ENCODE peak calls at places on chromosomes 7 and 10, in five cellular contexts. L, Y, R, I and E are unnamed samples.

GRCh38 chr7:6186578-6186977 is 85.8 kb downstream of the CYTH3 start:
- DNase-seq in L (no peak), I (no peak), Y (no peak), R (no peak), E (no peak)

GRCh38 chr7:141649865-141650499 is 52.0 kb downstream of the DENND11 start:
- DNase-seq in I (no peak), R (peak; percentile 78), L (peak; percentile 88), Y (peak; percentile 71), E (peak; percentile 55)

GRCh38 chr7:46174192-46174572 is 253.1 kb upstream of the IGFBP3 start:
- DNase-seq in Y (no peak), I (no peak), R (no peak), L (no peak), E (no peak)

GRCh38 chr7:127833641-127834040 is 181.6 kb downstream of the SND1 start:
- DNase-seq in I (no peak), L (no peak), Y (no peak), R (no peak), E (no peak)

GRCh38 chr10:112986791-112987190 is 36.7 kb downstream of the TCF7L2 start:
- DNase-seq in I (no peak), L (peak; percentile 48), R (no peak), Y (no peak), E (no peak)

GRCh38 chr10:130052193-130052592 is 58.4 kb downstream of the C10orf143 start:
- DNase-seq in I (no peak), R (no peak), L (no peak), Y (no peak), E (no peak)

GRCh38 chr7:155951554-155952158 is 139.4 kb upstream of the SHH start:
- DNase-seq in I (no peak), L (peak; percentile 100), R (no peak), Y (no peak), E (no peak)

GRCh38 chr10:88979153-88979562 is 11.4 kb upstream of the FAS start:
- DNase-seq in R (no peak), I (no peak), Y (no peak), L (peak; percentile 95), E (no peak)

GRCh38 chr7:151014950-151015349 is 9.3 kb downstream of the ATG9B start:
- DNase-seq in Y (no peak), L (peak; percentile 29), R (peak; percentile 6), I (no peak), E (no peak)

GRCh38 chr10:24691113-24691512 is 32.6 kb downstream of the ARHGAP21 start:
- DNase-seq in R (no peak), Y (no peak), L (peak; percentile 51), I (no peak), E (no peak)

GRCh38 chr10:97582169-97582568 is 2.0 kb upstream of the HOGA1 start:
- DNase-seq in R (no peak), Y (no peak), L (no peak), I (no peak), E (no peak)

GRCh38 chr10:7401782-7402181 is 9.1 kb downstream of the SFMBT2 start:
- DNase-seq in I (no peak), R (no peak), L (no peak), Y (no peak), E (no peak)

GRCh38 chr10:62183442-62183841 is 85.2 kb downstream of the RTKN2 start:
- DNase-seq in Y (no peak), R (no peak), L (no peak), I (no peak), E (no peak)

GRCh38 chr10:28676968-28677888 is at the start of gene BAMBI:
- DNase-seq in Y (peak; percentile 88), R (peak; percentile 93), I (no peak), L (peak; percentile 92), E (peak; percentile 92)

GRCh38 chr10:120632047-120632446 is 175.0 kb downstream of the PLPP4 start:
- DNase-seq in I (no peak), L (no peak), Y (no peak), R (no peak), E (no peak)

GRCh38 chr7:25240340-25240739 is 12.1 kb upstream of the NPVF start:
- DNase-seq in R (no peak), L (peak; percentile 53), Y (no peak), I (no peak), E (no peak)

GRCh38 chr10:76882245-76882644 is 755.4 kb downstream of the KCNMA1 start:
- DNase-seq in I (no peak), R (no peak), Y (no peak), L (peak; percentile 9), E (no peak)

GRCh38 chr7:137986252-137987010 is 15.5 kb downstream of the CREB3L2 start:
- DNase-seq in L (peak; percentile 81), R (no peak), Y (no peak), I (no peak), E (no peak)

GRCh38 chr7:140888087-140888486 is 36.6 kb downstream of the BRAF start:
- DNase-seq in R (no peak), L (no peak), Y (no peak), I (no peak), E (no peak)

GRCh38 chr10:35426657-35427056 is 90.3 kb downstream of the CCNY start:
- DNase-seq in L (no peak), Y (no peak), R (no peak), I (no peak), E (no peak)

GRCh38 chr10:119469325-119469707 is 73.2 kb downstream of the RGS10 start:
- DNase-seq in L (no peak), I (no peak), R (no peak), Y (no peak), E (no peak)

GRCh38 chr7:154438571-154438970 is 386.4 kb downstream of the DPP6 start:
- DNase-seq in R (no peak), L (no peak), Y (no peak), I (no peak), E (no peak)

GRCh38 chr7:94303736-94304135 is 91.0 kb upstream of the COL1A2 start:
- DNase-seq in R (no peak), L (peak; percentile 89), I (no peak), Y (no peak), E (no peak)

GRCh38 chr10:118990326-118990725 is 39.2 kb upstream of the NANOS1 start:
- DNase-seq in Y (no peak), L (no peak), R (no peak), I (no peak), E (no peak)

GRCh38 chr10:58266826-58267712 is 625 bp downstream of the IPMK start:
- DNase-seq in R (no peak), L (peak; percentile 37), I (no peak), Y (peak; percentile 19), E (no peak)

GRCh38 chr10:408223-408622 is 273.0 kb downstream of the ZMYND11 start:
- DNase-seq in Y (no peak), I (no peak), L (no peak), R (no peak), E (no peak)

GRCh38 chr10:130998642-130999041 is 312.9 kb downstream of the TCERG1L start:
- DNase-seq in R (no peak), Y (no peak), L (no peak), I (no peak), E (no peak)

GRCh38 chr7:2079332-2080068 is 153.2 kb downstream of the MAD1L1 start:
- DNase-seq in Y (no peak), R (no peak), L (no peak), I (no peak), E (no peak)

GRCh38 chr10:58972576-58973234 is 203.7 kb upstream of the PHYHIPL start:
- DNase-seq in Y (no peak), I (no peak), R (no peak), L (no peak), E (no peak)

GRCh38 chr10:117780411-117780810 is 237.9 kb downstream of the EMX2 start:
- DNase-seq in I (no peak), Y (no peak), R (no peak), L (no peak), E (no peak)

GRCh38 chr10:125134916-125135770 is 25.2 kb downstream of the CTBP2 start:
- DNase-seq in Y (no peak), I (no peak), L (no peak), R (no peak), E (no peak)

GRCh38 chr7:36318116-36318515 is 71.5 kb upstream of the ANLN start:
- DNase-seq in Y (no peak), R (no peak), L (peak; percentile 4), I (no peak), E (no peak)

GRCh38 chr7:79615466-79615865 is 162.0 kb upstream of the MAGI2 start:
- DNase-seq in I (no peak), R (no peak), L (no peak), Y (no peak), E (no peak)

GRCh38 chr10:11594589-11595394 is 16.7 kb downstream of the USP6NL start:
- DNase-seq in L (no peak), R (no peak), I (no peak), Y (no peak), E (no peak)

GRCh38 chr7:70165477-70166170 is 567.3 kb downstream of the AUTS2 start:
- DNase-seq in R (no peak), Y (no peak), L (no peak), I (no peak), E (no peak)

GRCh38 chr7:18753972-18754610 is 258.5 kb downstream of the HDAC9 start:
- DNase-seq in L (peak; percentile 86), Y (no peak), I (no peak), R (no peak), E (no peak)